ENCODE peak calls at places on chromosomes 2 and 18, in five cellular contexts. One of them, this sample, is unnamed.

GRCh38 chr2:19540739-19541503 is 182.5 kb upstream of the OSR1 start:
- DNase-seq in epithelial cell of esophagus: peak; percentile 95
- DNase-seq in BJ: peak; percentile 86
- DNase-seq in neuronal stem cell: no peak
- DNase-seq in lower leg skin: no peak
- DNase-seq in this sample: peak; percentile 84

GRCh38 chr18:39178171-39178570 is 1612.6 kb upstream of the CELF4 start:
- DNase-seq in BJ: no peak
- DNase-seq in epithelial cell of esophagus: no peak
- DNase-seq in lower leg skin: no peak
- DNase-seq in neuronal stem cell: no peak
- DNase-seq in this sample: no peak

GRCh38 chr2:236862961-236863728 is 222.5 kb upstream of the COPS8 start:
- DNase-seq in neuronal stem cell: no peak
- DNase-seq in lower leg skin: peak; percentile 83
- DNase-seq in epithelial cell of esophagus: peak; percentile 95
- DNase-seq in BJ: peak; percentile 90
- DNase-seq in this sample: no peak

GRCh38 chr2:48589170-48589767 is 28.4 kb upstream of the GTF2A1L start:
- DNase-seq in epithelial cell of esophagus: peak; percentile 40
- DNase-seq in lower leg skin: no peak
- DNase-seq in BJ: no peak
- DNase-seq in neuronal stem cell: no peak
- DNase-seq in this sample: no peak

GRCh38 chr18:43238429-43238828 is 38.9 kb downstream of the SYT4 start:
- DNase-seq in BJ: no peak
- DNase-seq in neuronal stem cell: no peak
- DNase-seq in lower leg skin: no peak
- DNase-seq in epithelial cell of esophagus: no peak
- DNase-seq in this sample: no peak

GRCh38 chr18:80033181-80034067 is 810 bp upstream of the RBFA start:
- DNase-seq in epithelial cell of esophagus: peak; percentile 30
- DNase-seq in lower leg skin: peak; percentile 90
- DNase-seq in BJ: no peak
- DNase-seq in neuronal stem cell: no peak
- DNase-seq in this sample: no peak

GRCh38 chr2:202339052-202339870 is 36.9 kb upstream of the BMPR2 start:
- DNase-seq in BJ: no peak
- DNase-seq in lower leg skin: no peak
- DNase-seq in epithelial cell of esophagus: peak; percentile 90
- DNase-seq in neuronal stem cell: no peak
- DNase-seq in this sample: no peak

GRCh38 chr18:8998481-8999217 is 103.8 kb upstream of the NDUFV2 start:
- DNase-seq in epithelial cell of esophagus: peak; percentile 30
- DNase-seq in neuronal stem cell: no peak
- DNase-seq in lower leg skin: no peak
- DNase-seq in BJ: no peak
- DNase-seq in this sample: no peak

GRCh38 chr18:22106536-22107292 is 62.7 kb upstream of the GATA6 start:
- DNase-seq in lower leg skin: peak; percentile 17
- DNase-seq in epithelial cell of esophagus: peak; percentile 81
- DNase-seq in neuronal stem cell: no peak
- DNase-seq in BJ: no peak
- DNase-seq in this sample: no peak

GRCh38 chr2:4898706-4899105 is 793.5 kb upstream of the SOX11 start:
- DNase-seq in BJ: no peak
- DNase-seq in lower leg skin: no peak
- DNase-seq in epithelial cell of esophagus: peak; percentile 85
- DNase-seq in neuronal stem cell: no peak
- DNase-seq in this sample: no peak

GRCh38 chr2:54805255-54805654 is 81.8 kb downstream of the EML6 start:
- DNase-seq in neuronal stem cell: no peak
- DNase-seq in lower leg skin: no peak
- DNase-seq in epithelial cell of esophagus: no peak
- DNase-seq in BJ: no peak
- DNase-seq in this sample: no peak

GRCh38 chr2:88574445-88574844 is 52.8 kb downstream of the EIF2AK3 start:
- DNase-seq in lower leg skin: no peak
- DNase-seq in epithelial cell of esophagus: no peak
- DNase-seq in neuronal stem cell: no peak
- DNase-seq in BJ: no peak
- DNase-seq in this sample: no peak

GRCh38 chr2:199460101-199460671 is 2.4 kb upstream of the SATB2 start:
- DNase-seq in BJ: no peak
- DNase-seq in epithelial cell of esophagus: peak; percentile 38
- DNase-seq in lower leg skin: no peak
- DNase-seq in neuronal stem cell: peak; percentile 20
- DNase-seq in this sample: no peak

GRCh38 chr18:68925268-68925667 is 127.4 kb downstream of the CCDC102B start:
- DNase-seq in BJ: no peak
- DNase-seq in lower leg skin: no peak
- DNase-seq in epithelial cell of esophagus: peak; percentile 33
- DNase-seq in neuronal stem cell: peak; percentile 6
- DNase-seq in this sample: no peak

GRCh38 chr2:240197439-240198139 is 57.1 kb upstream of the OTOS start:
- DNase-seq in lower leg skin: peak; percentile 72
- DNase-seq in BJ: no peak
- DNase-seq in epithelial cell of esophagus: no peak
- DNase-seq in neuronal stem cell: no peak
- DNase-seq in this sample: no peak

GRCh38 chr2:111168528-111168929 is 47.8 kb downstream of the BCL2L11 start:
- DNase-seq in epithelial cell of esophagus: peak; percentile 87
- DNase-seq in BJ: no peak
- DNase-seq in neuronal stem cell: no peak
- DNase-seq in lower leg skin: peak; percentile 68
- DNase-seq in this sample: no peak

GRCh38 chr2:190443778-190444481 is 35.8 kb downstream of the MFSD6 start:
- DNase-seq in neuronal stem cell: no peak
- DNase-seq in epithelial cell of esophagus: peak; percentile 12
- DNase-seq in lower leg skin: no peak
- DNase-seq in BJ: no peak
- DNase-seq in this sample: no peak

GRCh38 chr2:191746809-191747208 is 68.9 kb downstream of the NABP1 start:
- DNase-seq in epithelial cell of esophagus: peak; percentile 17
- DNase-seq in lower leg skin: no peak
- DNase-seq in neuronal stem cell: no peak
- DNase-seq in BJ: peak; percentile 3
- DNase-seq in this sample: no peak

GRCh38 chr2:126700073-126700581 is 44.2 kb downstream of the GYPC start:
- DNase-seq in lower leg skin: no peak
- DNase-seq in BJ: no peak
- DNase-seq in epithelial cell of esophagus: no peak
- DNase-seq in neuronal stem cell: no peak
- DNase-seq in this sample: no peak

GRCh38 chr18:62881509-62882016 is 166.2 kb downstream of the PHLPP1 start:
- DNase-seq in neuronal stem cell: no peak
- DNase-seq in epithelial cell of esophagus: peak; percentile 88
- DNase-seq in BJ: peak; percentile 85
- DNase-seq in lower leg skin: no peak
- DNase-seq in this sample: no peak

GRCh38 chr2:235011607-235011928 is 59.8 kb downstream of the SH3BP4 start:
- DNase-seq in lower leg skin: no peak
- DNase-seq in neuronal stem cell: no peak
- DNase-seq in epithelial cell of esophagus: no peak
- DNase-seq in BJ: no peak
- DNase-seq in this sample: no peak

GRCh38 chr2:65553504-65554074 is 121.2 kb upstream of the SPRED2 start:
- DNase-seq in lower leg skin: no peak
- DNase-seq in BJ: no peak
- DNase-seq in epithelial cell of esophagus: no peak
- DNase-seq in neuronal stem cell: no peak
- DNase-seq in this sample: no peak

GRCh38 chr18:10006261-10006903 is 92.6 kb downstream of the VAPA start:
- DNase-seq in neuronal stem cell: no peak
- DNase-seq in lower leg skin: peak; percentile 45
- DNase-seq in epithelial cell of esophagus: peak; percentile 35
- DNase-seq in BJ: no peak
- DNase-seq in this sample: no peak

GRCh38 chr2:61743004-61743403 is 110.9 kb downstream of the FAM161A start:
- DNase-seq in neuronal stem cell: no peak
- DNase-seq in lower leg skin: no peak
- DNase-seq in BJ: no peak
- DNase-seq in epithelial cell of esophagus: no peak
- DNase-seq in this sample: no peak

GRCh38 chr2:157971702-157972101 is 95.6 kb upstream of the ACVR1 start:
- DNase-seq in BJ: no peak
- DNase-seq in neuronal stem cell: no peak
- DNase-seq in epithelial cell of esophagus: peak; percentile 62
- DNase-seq in lower leg skin: no peak
- DNase-seq in this sample: no peak

GRCh38 chr18:78774741-78775141 is 204.9 kb upstream of the SALL3 start:
- DNase-seq in neuronal stem cell: no peak
- DNase-seq in lower leg skin: peak; percentile 68
- DNase-seq in BJ: no peak
- DNase-seq in epithelial cell of esophagus: no peak
- DNase-seq in this sample: no peak

GRCh38 chr2:105593221-105593967 is 151.3 kb upstream of the NCK2 start:
- DNase-seq in BJ: no peak
- DNase-seq in epithelial cell of esophagus: peak; percentile 71
- DNase-seq in lower leg skin: no peak
- DNase-seq in neuronal stem cell: no peak
- DNase-seq in this sample: no peak

GRCh38 chr2:148674063-148675020 is 29.8 kb downstream of the EPC2 start:
- DNase-seq in BJ: no peak
- DNase-seq in lower leg skin: no peak
- DNase-seq in epithelial cell of esophagus: peak; percentile 58
- DNase-seq in neuronal stem cell: peak; percentile 15
- DNase-seq in this sample: no peak

GRCh38 chr18:33152376-33152775 is 288.1 kb downstream of the CCDC178 start:
- DNase-seq in BJ: no peak
- DNase-seq in epithelial cell of esophagus: no peak
- DNase-seq in neuronal stem cell: no peak
- DNase-seq in lower leg skin: no peak
- DNase-seq in this sample: no peak

GRCh38 chr18:2536493-2536892 is 34.8 kb downstream of the METTL4 start:
- DNase-seq in epithelial cell of esophagus: peak; percentile 69
- DNase-seq in BJ: peak; percentile 80
- DNase-seq in lower leg skin: no peak
- DNase-seq in neuronal stem cell: no peak
- DNase-seq in this sample: no peak

GRCh38 chr2:173511942-173512341 is 157.3 kb downstream of the CDCA7 start:
- DNase-seq in BJ: no peak
- DNase-seq in lower leg skin: no peak
- DNase-seq in neuronal stem cell: no peak
- DNase-seq in epithelial cell of esophagus: no peak
- DNase-seq in this sample: no peak

GRCh38 chr2:113760400-113760799 is 4.0 kb upstream of the SLC35F5 start:
- DNase-seq in epithelial cell of esophagus: no peak
- DNase-seq in lower leg skin: no peak
- DNase-seq in BJ: peak; percentile 16
- DNase-seq in neuronal stem cell: no peak
- DNase-seq in this sample: no peak

GRCh38 chr18:49846263-49846662 is 32.9 kb upstream of the ACAA2 start:
- DNase-seq in neuronal stem cell: no peak
- DNase-seq in epithelial cell of esophagus: no peak
- DNase-seq in lower leg skin: peak; percentile 66
- DNase-seq in BJ: peak; percentile 31
- DNase-seq in this sample: no peak

GRCh38 chr2:132668986-132669853 is 785 bp downstream of the LYPD1 start:
- DNase-seq in BJ: no peak
- DNase-seq in neuronal stem cell: no peak
- DNase-seq in lower leg skin: no peak
- DNase-seq in epithelial cell of esophagus: no peak
- DNase-seq in this sample: no peak

GRCh38 chr2:17915099-17915498 is 36.6 kb downstream of the KCNS3 start:
- DNase-seq in BJ: no peak
- DNase-seq in neuronal stem cell: no peak
- DNase-seq in epithelial cell of esophagus: no peak
- DNase-seq in lower leg skin: no peak
- DNase-seq in this sample: no peak

GRCh38 chr2:147250652-147251356 is 594.0 kb upstream of the ACVR2A start:
- DNase-seq in epithelial cell of esophagus: no peak
- DNase-seq in lower leg skin: no peak
- DNase-seq in neuronal stem cell: no peak
- DNase-seq in BJ: no peak
- DNase-seq in this sample: no peak

GRCh38 chr2:229591611-229592010 is 122.7 kb downstream of the DNER start:
- DNase-seq in lower leg skin: no peak
- DNase-seq in BJ: no peak
- DNase-seq in neuronal stem cell: no peak
- DNase-seq in epithelial cell of esophagus: no peak
- DNase-seq in this sample: no peak

GRCh38 chr2:229586012-229586411 is 128.3 kb downstream of the DNER start:
- DNase-seq in BJ: no peak
- DNase-seq in lower leg skin: no peak
- DNase-seq in epithelial cell of esophagus: peak; percentile 87
- DNase-seq in neuronal stem cell: no peak
- DNase-seq in this sample: no peak

GRCh38 chr2:229582151-229582550 is 132.2 kb downstream of the DNER start:
- DNase-seq in lower leg skin: no peak
- DNase-seq in BJ: no peak
- DNase-seq in neuronal stem cell: no peak
- DNase-seq in epithelial cell of esophagus: no peak
- DNase-seq in this sample: no peak

GRCh38 chr2:229586746-229587705 is 127.3 kb downstream of the DNER start:
- DNase-seq in neuronal stem cell: peak; percentile 78
- DNase-seq in epithelial cell of esophagus: peak; percentile 95
- DNase-seq in BJ: peak; percentile 10
- DNase-seq in lower leg skin: peak; percentile 95
- DNase-seq in this sample: peak; percentile 42
- H3K4me3 ChIP-seq in neuronal stem cell: no peak overlapping the region
- H3K4me3 ChIP-seq in epithelial cell of esophagus: peak overlapping the region; percentile 33
- H3K4me3 ChIP-seq in BJ: no peak overlapping the region
- H3K4me3 ChIP-seq in lower leg skin: no peak overlapping the region
- H3K4me3 ChIP-seq in this sample: peak overlapping the region; percentile 34

GRCh38 chr2:31241625-31242270 is 7.8 kb downstream of the EHD3 start:
- DNase-seq in epithelial cell of esophagus: no peak
- DNase-seq in BJ: no peak
- DNase-seq in lower leg skin: peak; percentile 46
- DNase-seq in neuronal stem cell: no peak
- DNase-seq in this sample: no peak
- H3K4me3 ChIP-seq in epithelial cell of esophagus: no peak overlapping the region
- H3K4me3 ChIP-seq in BJ: no peak overlapping the region
- H3K4me3 ChIP-seq in lower leg skin: no peak overlapping the region
- H3K4me3 ChIP-seq in neuronal stem cell: no peak overlapping the region
- H3K4me3 ChIP-seq in this sample: no peak overlapping the region

GRCh38 chr18:75226956-75227316 is 16.3 kb downstream of the TSHZ1 start:
- DNase-seq in lower leg skin: no peak
- DNase-seq in epithelial cell of esophagus: no peak
- DNase-seq in BJ: no peak
- DNase-seq in neuronal stem cell: no peak
- DNase-seq in this sample: no peak
- H3K4me3 ChIP-seq in lower leg skin: no peak overlapping the region
- H3K4me3 ChIP-seq in epithelial cell of esophagus: no peak overlapping the region
- H3K4me3 ChIP-seq in BJ: peak overlapping the region; percentile 1
- H3K4me3 ChIP-seq in neuronal stem cell: no peak overlapping the region
- H3K4me3 ChIP-seq in this sample: no peak overlapping the region

GRCh38 chr2:217996345-217996744 is 6.5 kb downstream of the TNS1 start:
- DNase-seq in BJ: no peak
- DNase-seq in epithelial cell of esophagus: peak; percentile 65
- DNase-seq in neuronal stem cell: no peak
- DNase-seq in lower leg skin: no peak
- DNase-seq in this sample: no peak
- H3K4me3 ChIP-seq in BJ: no peak overlapping the region
- H3K4me3 ChIP-seq in epithelial cell of esophagus: no peak overlapping the region
- H3K4me3 ChIP-seq in neuronal stem cell: no peak overlapping the region
- H3K4me3 ChIP-seq in lower leg skin: no peak overlapping the region
- H3K4me3 ChIP-seq in this sample: no peak overlapping the region